ENCODE peak calls at places on chromosome 5, in seven cellular contexts. G is right lobe of liver, H is neural crest cell, P is fibroblast of lung, E is endothelial cell, D is mucosa of descending colon, Y is left ventricle myocardium inferior. L is an unnamed sample.

GRCh38 chr5:91528831-91529230 is 145.7 kb upstream of the ARRDC3 start:
- DNase-seq in G (no peak), H (no peak), P (no peak), E (no peak), D (no peak), Y (no peak), L (no peak)

GRCh38 chr5:115414406-115415142 is 118.1 kb upstream of the CCDC112 start:
- DNase-seq in G (no peak), H (no peak), P (peak; percentile 97), E (no peak), D (peak; percentile 50), Y (no peak), L (peak; percentile 59)

GRCh38 chr5:54905942-54906537 is 79.4 kb downstream of the ESM1 start:
- DNase-seq in G (peak; percentile 49), H (peak; percentile 70), P (peak; percentile 83), E (peak; percentile 74), D (peak; percentile 48), Y (peak; percentile 46), L (no peak)

GRCh38 chr5:147788023-147788422 is 5.5 kb upstream of the JAKMIP2 start:
- DNase-seq in G (no peak), H (no peak), P (no peak), E (no peak), D (no peak), Y (no peak), L (no peak)

GRCh38 chr5:73464016-73464745 is 15.6 kb upstream of the FOXD1 start:
- DNase-seq in G (no peak), H (no peak), P (peak; percentile 75), E (no peak), D (no peak), Y (no peak), L (no peak)

GRCh38 chr5:170315154-170315553 is 17.6 kb upstream of the LCP2 start:
- DNase-seq in G (no peak), H (peak; percentile 23), P (no peak), E (no peak), D (no peak), Y (peak; percentile 80), L (no peak)

GRCh38 chr5:74409737-74410136 is 230.8 kb downstream of the ENC1 start:
- DNase-seq in G (no peak), H (no peak), P (no peak), E (no peak), D (no peak), Y (no peak), L (no peak)

GRCh38 chr5:181215997-181216982 is 6.8 kb upstream of the TRIM41 start:
- DNase-seq in G (no peak), H (no peak), P (no peak), E (no peak), D (no peak), Y (no peak), L (no peak)

GRCh38 chr5:150531686-150532085 is 23.8 kb downstream of the NDST1 start:
- DNase-seq in G (no peak), H (no peak), P (no peak), E (no peak), D (no peak), Y (no peak), L (no peak)

GRCh38 chr5:144125163-144125726 is 45.2 kb downstream of the YIPF5 start:
- DNase-seq in G (no peak), H (no peak), P (peak; percentile 27), E (no peak), D (no peak), Y (no peak), L (no peak)

GRCh38 chr5:131952286-131952857 is 6.9 kb upstream of the MEIKIN start:
- DNase-seq in G (no peak), H (no peak), P (peak; percentile 36), E (no peak), D (no peak), Y (no peak), L (no peak)

GRCh38 chr5:32713396-32714381 is 2.6 kb downstream of the NPR3 start:
- DNase-seq in G (peak; percentile 40), H (peak; percentile 22), P (peak; percentile 53), E (peak; percentile 29), D (peak; percentile 45), Y (peak; percentile 55), L (no peak)

GRCh38 chr5:26148569-26149107 is 889.7 kb downstream of the CDH9 start:
- DNase-seq in G (no peak), H (no peak), P (no peak), E (no peak), D (no peak), Y (no peak), L (no peak)

DNA sequence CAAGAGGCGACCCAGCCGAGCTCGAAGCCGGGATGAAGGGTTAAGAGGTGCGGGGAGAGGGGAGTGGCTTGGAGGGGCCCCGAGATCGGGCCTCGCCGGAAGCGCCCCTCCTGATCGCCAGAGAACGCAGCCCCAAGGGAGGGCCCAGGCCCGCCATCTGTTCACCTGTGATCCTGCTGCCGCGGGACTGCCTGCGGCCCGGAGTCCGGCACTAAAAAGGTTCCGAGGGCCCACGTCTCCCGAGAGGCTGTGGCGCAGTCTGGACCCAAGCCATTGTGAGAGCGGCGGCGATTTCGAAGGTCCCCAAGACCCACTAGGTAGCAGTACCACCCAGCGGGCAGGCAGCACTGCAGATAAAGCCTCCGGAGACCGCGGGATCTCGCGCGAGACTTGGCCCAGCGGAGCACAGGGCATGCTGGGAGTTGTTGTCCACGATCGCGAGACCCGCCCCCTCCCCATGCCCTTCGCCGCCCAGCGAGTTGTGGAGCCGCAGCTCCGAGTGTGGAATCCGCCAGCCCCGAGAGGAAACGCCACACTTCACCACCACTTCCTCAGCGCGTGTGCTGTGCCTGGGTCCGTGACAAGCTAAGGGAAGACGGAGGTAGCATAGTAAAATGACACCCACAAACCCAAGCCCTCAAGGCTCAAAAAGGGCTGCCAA is at the start of gene KIAA1191:
- DNase-seq in G (peak; percentile 97), H (peak; percentile 82), P (peak; percentile 90), E (peak; percentile 91), D (peak; percentile 97), Y (peak; percentile 97), L (peak; percentile 89)
- TF ChIP-seq CTCF in G (peak; percentile 46), H (no peak), P (peak; percentile 27), E (no peak), D (no peak), Y (peak; percentile 30), L (no peak)

DNA sequence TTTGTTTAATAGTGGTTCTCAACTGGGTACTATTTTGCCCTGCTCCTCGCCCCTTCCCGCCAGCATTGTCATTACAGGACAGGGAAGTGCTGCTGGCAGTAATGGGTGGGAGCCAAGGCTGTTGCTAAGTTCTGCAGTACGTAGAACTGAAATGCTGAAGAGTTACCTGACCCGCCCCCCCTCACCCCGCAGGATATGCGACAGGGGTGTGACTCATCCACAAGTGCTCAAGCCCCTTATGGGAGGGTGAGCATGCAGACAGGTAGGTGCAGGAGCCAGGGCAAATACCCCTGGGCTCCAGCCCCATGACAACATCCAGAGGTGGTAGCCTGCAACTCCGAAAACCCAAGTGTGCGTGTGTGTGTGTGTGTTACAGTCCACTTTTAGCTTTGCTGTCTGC is 35.7 kb downstream of the LRRC70 start:
- DNase-seq in G (no peak), H (no peak), P (no peak), E (no peak), D (no peak), Y (no peak), L (no peak)
- TF ChIP-seq CTCF in G (no peak), H (no peak), P (no peak), E (no peak), D (no peak), Y (no peak), L (no peak)

GRCh38 chr5:1666221-1666620 is 133.4 kb downstream of the MRPL36 start:
- DNase-seq in G (no peak), H (no peak), P (no peak), E (no peak), D (no peak), Y (no peak), L (no peak)

GRCh38 chr5:1667648-1668140 is 131.9 kb downstream of the MRPL36 start:
- DNase-seq in G (no peak), H (peak; percentile 33), P (no peak), E (no peak), D (no peak), Y (no peak), L (no peak)

GRCh38 chr5:1665803-1666202 is 133.8 kb downstream of the MRPL36 start:
- DNase-seq in G (no peak), H (no peak), P (no peak), E (no peak), D (no peak), Y (no peak), L (no peak)

GRCh38 chr5:1668141-1668721 is 131.4 kb downstream of the MRPL36 start:
- DNase-seq in G (no peak), H (no peak), P (no peak), E (no peak), D (no peak), Y (no peak), L (no peak)

GRCh38 chr5:1666812-1667588 is 132.6 kb downstream of the MRPL36 start:
- DNase-seq in G (no peak), H (peak; percentile 95), P (no peak), E (peak; percentile 94), D (peak; percentile 54), Y (no peak), L (no peak)
- TF ChIP-seq CTCF in G (peak; percentile 10), H (peak; percentile 61), P (no peak), E (peak; percentile 35), D (no peak), Y (peak; percentile 29), L (no peak)

DNA sequence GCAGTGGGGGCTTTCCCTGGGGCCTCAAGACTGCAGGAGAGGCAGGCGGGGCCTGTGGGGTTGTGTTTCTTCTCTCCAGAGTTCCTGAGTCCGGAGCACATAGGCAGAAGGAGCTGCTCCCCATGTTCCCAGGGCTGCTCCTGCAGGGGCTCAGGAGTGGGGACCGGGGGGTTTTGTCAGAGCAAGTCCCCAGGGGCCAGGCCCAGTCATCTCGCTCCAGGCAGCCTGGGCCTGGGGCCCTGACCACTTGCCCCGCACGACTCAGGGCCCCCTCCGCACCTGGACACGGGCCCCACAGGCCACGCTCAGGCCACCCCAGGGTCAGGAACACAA is 22.0 kb upstream of the SLC6A19 start:
- DNase-seq in G (no peak), H (no peak), P (no peak), E (no peak), D (no peak), Y (peak; percentile 5), L (no peak)
- TF ChIP-seq CTCF in G (no peak), H (no peak), P (no peak), E (no peak), D (no peak), Y (no peak), L (no peak)

GRCh38 chr5:87127426-87127825 is 140.3 kb upstream of the RASA1 start:
- DNase-seq in G (no peak), H (no peak), P (peak; percentile 24), E (no peak), D (no peak), Y (no peak), L (no peak)

GRCh38 chr5:87127956-87128687 is 139.6 kb upstream of the RASA1 start:
- DNase-seq in G (no peak), H (no peak), P (no peak), E (no peak), D (no peak), Y (no peak), L (no peak)

GRCh38 chr5:87129051-87129450 is 138.6 kb upstream of the RASA1 start:
- DNase-seq in G (no peak), H (no peak), P (no peak), E (no peak), D (no peak), Y (no peak), L (no peak)

GRCh38 chr5:87126869-87127268 is 140.8 kb upstream of the RASA1 start:
- DNase-seq in G (no peak), H (no peak), P (no peak), E (no peak), D (no peak), Y (no peak), L (no peak)

GRCh38 chr5:87125796-87126195 is 141.9 kb upstream of the RASA1 start:
- DNase-seq in G (no peak), H (no peak), P (no peak), E (no peak), D (no peak), Y (no peak), L (no peak)
- TF ChIP-seq CTCF in G (no peak), H (no peak), P (no peak), E (no peak), D (no peak), Y (no peak), L (no peak)

L was measured in CD14-positive monocyte.